ENCODE peak calls at places on chromosomes 3 and 15, in eight cellular contexts. P is transverse colon, F is tibial artery, D is ovary, L is pancreas, K is astrocyte, R is mesendoderm, Q is AG09309. N is an unnamed sample.

GRCh38 chr3:195352895-195353488 is 82.0 kb upstream of the XXYLT1 start:
- DNase-seq in F (no peak), Q (peak), R (peak), D (no peak), L (no peak), P (no peak), K (peak), N (peak)

GRCh38 chr15:63987979-63988378 is 58.3 kb downstream of the DAPK2 start:
- DNase-seq in L (no peak), K (no peak), P (peak), R (no peak), D (no peak), F (no peak), Q (no peak), N (no peak)

GRCh38 chr3:124032351-124032880 is 40.5 kb upstream of the ROPN1 start:
- DNase-seq in K (no peak), P (peak), Q (no peak), D (peak), R (peak), L (peak), F (peak), N (no peak)

GRCh38 chr15:41512512-41513281 is 930 bp downstream of the LTK start:
- DNase-seq in L (no peak), K (no peak), Q (no peak), P (peak), R (no peak), D (peak), F (no peak), N (peak)

GRCh38 chr15:76234337-76234889 is 76.9 kb downstream of the ETFA start:
- DNase-seq in P (no peak), Q (no peak), D (no peak), F (no peak), L (no peak), R (peak), K (no peak), N (peak)

GRCh38 chr3:69791111-69791510 is 51.8 kb downstream of the MITF start:
- DNase-seq in P (peak), R (peak), K (peak), F (peak), Q (peak), L (peak), D (peak), N (no peak)

GRCh38 chr3:108090066-108090700 is 648 bp downstream of the CD47 start:
- DNase-seq in F (peak), D (no peak), K (peak), R (peak), L (no peak), Q (no peak), P (peak), N (peak)

GRCh38 chr15:80183886-80184285 is 31.1 kb downstream of the FAH start:
- DNase-seq in F (no peak), L (no peak), K (no peak), P (no peak), Q (no peak), D (no peak), R (peak), N (no peak)

GRCh38 chr3:16916840-16917239 is 32.1 kb downstream of the PLCL2 start:
- DNase-seq in L (no peak), Q (no peak), R (no peak), P (no peak), F (no peak), D (no peak), K (no peak), N (no peak)

GRCh38 chr15:78840661-78841060 is 29.4 kb upstream of the ADAMTS7 start:
- DNase-seq in L (no peak), F (peak), R (peak), K (peak), P (no peak), Q (no peak), D (no peak), N (no peak)

GRCh38 chr15:50415752-50416404 is 8.3 kb upstream of the USP8 start:
- DNase-seq in F (no peak), L (no peak), K (peak), D (no peak), P (no peak), R (no peak), Q (no peak), N (peak)

GRCh38 chr3:115758076-115758763 is 134.9 kb downstream of the GAP43 start:
- DNase-seq in R (no peak), Q (no peak), P (no peak), F (no peak), K (peak), D (no peak), L (no peak), N (no peak)

GRCh38 chr15:22887157-22887951 is 48.9 kb downstream of the NIPA2 start:
- DNase-seq in F (no peak), D (no peak), P (peak), L (no peak), Q (peak), K (peak), R (no peak), N (peak)

GRCh38 chr15:81312790-81313543 is 11.0 kb downstream of the STARD5 start:
- DNase-seq in K (peak), D (peak), F (peak), R (peak), P (peak), L (peak), Q (peak), N (peak)

GRCh38 chr15:89111961-89112340 is 23.7 kb downstream of the ABHD2 start:
- DNase-seq in R (no peak), Q (no peak), P (no peak), F (no peak), D (no peak), L (no peak), K (no peak), N (no peak)

GRCh38 chr15:93121994-93122910 is 33.2 kb upstream of the RGMA start:
- DNase-seq in L (no peak), Q (no peak), P (no peak), F (no peak), D (no peak), K (no peak), R (no peak), N (no peak)

GRCh38 chr3:175200391-175200790 is 341.3 kb downstream of the NAALADL2 start:
- DNase-seq in K (peak), D (no peak), F (no peak), P (no peak), R (no peak), Q (no peak), L (no peak), N (no peak)

GRCh38 chr3:182327196-182327681 is 466.1 kb upstream of the ATP11B start:
- DNase-seq in R (no peak), L (no peak), Q (no peak), F (no peak), D (no peak), P (no peak), K (peak), N (no peak)

GRCh38 chr3:51712511-51712931 is 5.7 kb downstream of the GRM2 start:
- DNase-seq in F (peak), Q (no peak), D (no peak), K (no peak), R (no peak), L (no peak), P (no peak), N (no peak)

GRCh38 chr3:60755094-60755493 is 496.2 kb downstream of the FHIT start:
- DNase-seq in P (no peak), K (no peak), L (no peak), R (peak), D (no peak), F (no peak), Q (no peak), N (no peak)

GRCh38 chr15:90915808-90916440 is 12.8 kb downstream of the MAN2A2 start:
- DNase-seq in Q (no peak), R (peak), K (no peak), P (peak), F (no peak), D (no peak), L (no peak), N (no peak)

GRCh38 chr15:99322643-99323405 is 71.5 kb downstream of the LRRC28 start:
- DNase-seq in L (no peak), D (no peak), P (no peak), F (no peak), R (no peak), K (peak), Q (no peak), N (no peak)

GRCh38 chr3:72748659-72749058 is 99.6 kb downstream of the SHQ1 start:
- DNase-seq in K (no peak), R (no peak), Q (no peak), P (peak), L (no peak), D (no peak), F (no peak), N (peak)

GRCh38 chr3:157406376-157406775 is 30.3 kb upstream of the PTX3 start:
- DNase-seq in D (no peak), Q (no peak), P (no peak), L (no peak), F (no peak), K (no peak), R (no peak), N (no peak)

GRCh38 chr3:183629546-183630301 is 5.7 kb upstream of the KLHL24 start:
- DNase-seq in P (no peak), D (no peak), Q (no peak), K (no peak), R (peak), F (no peak), L (no peak), N (no peak)

GRCh38 chr3:151660890-151661289 is 72.8 kb upstream of the AADACL2 start:
- DNase-seq in D (no peak), L (no peak), K (no peak), Q (no peak), R (no peak), P (no peak), F (no peak), N (no peak)

GRCh38 chr3:192409203-192409837 is 318.0 kb downstream of the FGF12 start:
- DNase-seq in K (peak), Q (no peak), R (peak), L (peak), F (peak), D (peak), P (no peak), N (no peak)
- H3K4me3 ChIP-seq in K (peak), Q (peak), R (peak), L (peak), F (peak), D (peak), P (peak), N (no peak)

DNA sequence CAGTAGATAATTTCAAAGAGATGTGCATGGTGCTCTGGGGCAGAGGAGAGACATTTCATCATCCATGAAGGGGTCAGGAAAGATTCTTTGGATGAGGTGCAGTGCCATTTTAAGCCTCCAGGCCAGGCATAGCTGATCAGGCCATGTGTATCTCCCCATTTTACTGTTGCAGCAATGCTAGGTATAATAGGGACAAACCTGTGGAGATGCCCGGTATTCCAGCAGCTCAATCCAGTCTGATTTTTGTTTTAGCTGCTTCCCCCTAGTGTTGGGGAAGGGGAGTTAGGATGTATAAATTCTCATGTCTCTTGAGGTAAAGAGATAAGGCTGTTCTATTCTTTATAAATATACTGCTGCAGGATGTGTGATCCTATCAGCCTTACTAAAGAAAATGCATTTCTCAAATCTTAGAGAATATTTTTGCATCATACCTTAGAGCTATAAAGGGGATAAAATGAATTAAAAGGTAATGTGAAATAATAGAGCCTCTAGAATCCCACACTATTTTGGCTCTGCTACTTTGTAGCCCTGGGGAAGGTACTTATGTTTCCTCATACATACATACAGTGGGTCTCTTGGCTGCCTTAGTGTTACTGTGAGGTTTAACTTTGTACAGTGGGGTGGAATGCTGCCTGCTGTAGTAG is 5.2 kb downstream of the CDV3 start:
- DNase-seq in R (peak), D (no peak), K (peak), F (no peak), P (no peak), L (no peak), Q (no peak), N (peak)
- H3K4me3 ChIP-seq in R (no peak), D (no peak), K (no peak), F (no peak), P (no peak), L (no peak), Q (no peak), N (no peak)

DNA sequence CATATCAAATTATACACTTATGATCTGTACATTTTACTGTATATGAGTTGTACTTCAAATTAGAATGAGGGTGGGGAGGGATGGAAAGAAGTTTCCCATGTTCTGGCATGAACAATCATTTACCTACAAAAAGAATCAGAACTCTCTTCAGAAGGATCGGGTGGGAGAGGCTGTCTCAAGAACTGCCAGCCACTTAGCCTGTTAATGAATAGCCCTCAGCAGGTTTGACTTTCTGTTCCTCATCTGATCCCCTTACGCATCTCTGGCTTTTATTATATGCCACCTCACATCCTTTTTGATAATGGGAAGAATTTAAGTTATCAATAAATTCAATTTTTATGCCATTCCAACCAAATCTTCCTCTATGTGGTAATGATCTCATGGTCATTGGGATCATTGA is 168.3 kb upstream of the TGFBR2 start:
- DNase-seq in Q (no peak), F (no peak), K (no peak), R (no peak), P (no peak), L (no peak), D (no peak), N (no peak)
- H3K4me3 ChIP-seq in Q (no peak), F (no peak), K (no peak), R (no peak), P (no peak), L (no peak), D (no peak), N (no peak)

DNA sequence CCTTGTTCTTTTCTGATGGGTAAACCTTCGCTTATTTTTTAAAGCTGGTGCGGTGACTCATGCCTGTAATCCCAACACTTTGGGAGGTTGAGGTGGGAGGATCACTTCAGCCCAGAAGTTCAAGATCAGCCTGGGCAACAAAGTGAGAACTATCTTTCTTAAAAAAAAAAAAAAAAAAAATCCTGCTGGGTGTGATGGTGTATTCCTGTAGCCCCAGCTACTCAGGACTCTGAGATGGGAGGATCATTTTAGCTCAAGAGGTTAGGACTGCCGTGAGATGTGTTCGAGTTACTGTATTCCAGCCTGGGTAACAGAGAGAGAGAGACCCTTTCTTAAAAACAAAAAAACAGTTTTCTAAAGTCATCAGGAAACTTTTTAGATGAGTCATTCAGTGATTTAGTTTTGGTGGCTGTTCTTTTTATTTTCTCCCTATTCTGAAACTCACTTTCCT is 37.7 kb downstream of the SLMAP start:
- DNase-seq in D (no peak), P (no peak), R (peak), F (no peak), K (peak), L (no peak), Q (no peak), N (no peak)
- H3K4me3 ChIP-seq in D (no peak), P (no peak), R (no peak), F (no peak), K (no peak), L (no peak), Q (no peak), N (no peak)

N was measured in small intestine.